ENCODE peak calls at places on chromosomes 16 and 17, in ten cellular contexts. I is T-helper 9 cell; J is dorsolateral prefrontal cortex; H is Right ventricle myocardium superior; N is endothelial cell; Y is HFFc6; V is cardiac fibroblast; Q is CD8-positive, alpha-beta T cell; A is fibroblast of lung; W is activated CD4-positive, CD25-positive, alpha-beta regulatory T cell. X is an unnamed sample.

GRCh38 chr17:76884995-76885896 is 17.0 kb downstream of the MGAT5B start:
- DNase-seq in I (no peak), J (no peak), H (no peak), N (no peak), Y (no peak), V (no peak), Q (no peak), A (no peak), W (no peak), X (no peak)

GRCh38 chr17:41624208-41625101 is at the start of gene KRT17:
- DNase-seq in I (no peak), J (no peak), H (no peak), N (no peak), Y (no peak), V (no peak), Q (no peak), A (peak), W (no peak), X (no peak)

GRCh38 chr17:12730931-12731521 is 58.3 kb upstream of the ARHGAP44 start:
- DNase-seq in I (no peak), J (no peak), H (peak), N (no peak), Y (peak), V (peak), Q (no peak), A (peak), W (no peak), X (peak)

GRCh38 chr16:46743232-46743719 is 4.9 kb downstream of the MYLK3 start:
- DNase-seq in I (no peak), J (no peak), H (peak), N (peak), Y (peak), V (peak), Q (no peak), A (peak), W (no peak), X (no peak)

GRCh38 chr16:74577882-74578366 is 29.0 kb downstream of the GLG1 start:
- DNase-seq in I (no peak), J (no peak), H (no peak), N (no peak), Y (peak), V (peak), Q (no peak), A (peak), W (no peak), X (no peak)

GRCh38 chr16:21704733-21705132 is 41.0 kb downstream of the OTOA start:
- DNase-seq in I (no peak), J (no peak), H (no peak), N (no peak), Y (no peak), V (no peak), Q (no peak), A (no peak), W (no peak), X (no peak)

GRCh38 chr16:85327731-85328664 is 215.7 kb upstream of the CIBAR2 start:
- DNase-seq in I (no peak), J (peak), H (no peak), N (peak), Y (no peak), V (no peak), Q (no peak), A (peak), W (no peak), X (no peak)

GRCh38 chr16:65176603-65177002 is 54.7 kb upstream of the CDH11 start:
- DNase-seq in I (no peak), J (no peak), H (peak), N (no peak), Y (peak), V (peak), Q (no peak), A (peak), W (no peak), X (peak)

GRCh38 chr16:11274964-11275363 is 1.3 kb downstream of the PRM2 start:
- DNase-seq in I (no peak), J (no peak), H (no peak), N (no peak), Y (no peak), V (no peak), Q (no peak), A (no peak), W (no peak), X (no peak)

GRCh38 chr16:22624038-22624656 is 113.5 kb downstream of the NPIPB5 start:
- DNase-seq in I (no peak), J (no peak), H (no peak), N (no peak), Y (no peak), V (no peak), Q (no peak), A (no peak), W (no peak), X (no peak)

GRCh38 chr16:66422366-66422765 is 4.7 kb upstream of the BEAN1 start:
- DNase-seq in I (no peak), J (no peak), H (peak), N (no peak), Y (no peak), V (no peak), Q (no peak), A (no peak), W (no peak), X (no peak)

GRCh38 chr17:32281011-32281451 is 15.4 kb downstream of the RHBDL3 start:
- DNase-seq in I (no peak), J (peak), H (peak), N (no peak), Y (no peak), V (peak), Q (no peak), A (no peak), W (no peak), X (peak)

GRCh38 chr17:30363715-30364202 is 15.0 kb upstream of the CPD start:
- DNase-seq in I (peak), J (no peak), H (no peak), N (no peak), Y (peak), V (peak), Q (peak), A (peak), W (peak), X (peak)

GRCh38 chr17:39674179-39674578 is 5.9 kb downstream of the PNMT start:
- DNase-seq in I (no peak), J (no peak), H (no peak), N (no peak), Y (no peak), V (no peak), Q (no peak), A (no peak), W (no peak), X (no peak)

GRCh38 chr17:63701477-63702222 is 1.7 kb upstream of the LIMD2 start:
- DNase-seq in I (peak), J (no peak), H (peak), N (no peak), Y (no peak), V (no peak), Q (peak), A (no peak), W (peak), X (peak)

GRCh38 chr17:17887752-17888304 is 51.0 kb upstream of the SREBF1 start:
- DNase-seq in I (no peak), J (no peak), H (no peak), N (no peak), Y (no peak), V (no peak), Q (no peak), A (no peak), W (no peak), X (no peak)

GRCh38 chr16:17258848-17259713 is 211.7 kb downstream of the XYLT1 start:
- DNase-seq in I (no peak), J (no peak), H (no peak), N (no peak), Y (no peak), V (no peak), Q (no peak), A (no peak), W (no peak), X (no peak)

GRCh38 chr16:80852261-80852872 is 48.0 kb upstream of the CDYL2 start:
- DNase-seq in I (no peak), J (no peak), H (no peak), N (peak), Y (peak), V (peak), Q (no peak), A (peak), W (no peak), X (no peak)

GRCh38 chr16:25066747-25067631 is 44.6 kb upstream of the LCMT1 start:
- DNase-seq in I (peak), J (peak), H (peak), N (peak), Y (no peak), V (peak), Q (peak), A (peak), W (peak), X (peak)

GRCh38 chr16:54446639-54447038 is 160.1 kb upstream of the IRX3 start:
- DNase-seq in I (no peak), J (no peak), H (peak), N (no peak), Y (peak), V (peak), Q (no peak), A (peak), W (no peak), X (no peak)

GRCh38 chr17:77288115-77288619 is 147.4 kb downstream of the SEC14L1 start:
- DNase-seq in I (no peak), J (no peak), H (no peak), N (no peak), Y (no peak), V (no peak), Q (no peak), A (no peak), W (no peak), X (no peak)

GRCh38 chr16:56482667-56483236 is 31.4 kb downstream of the OGFOD1 start:
- DNase-seq in I (no peak), J (no peak), H (no peak), N (no peak), Y (no peak), V (no peak), Q (no peak), A (no peak), W (no peak), X (no peak)